ENCODE peak calls at places on chromosome 4, in ten cellular contexts. U is posterior vena cava, Y is M059J, Q is PC-3, D is AG08396, O is iPS DF 6.9, H is Caki2, W is pancreas, F is heart left ventricle, V is HFF-Myc. P is an unnamed sample.

GRCh38 chr4:129821963-129822362 is 726.0 kb downstream of the C4orf33 start:
- DNase-seq in H (no peak), D (no peak), U (no peak), V (no peak), W (no peak), Q (no peak), F (no peak), Y (no peak), O (no peak), P (no peak)

GRCh38 chr4:384311-385010 is 46.8 kb downstream of the ZNF141 start:
- DNase-seq in H (no peak), U (no peak), W (no peak), Q (no peak), F (no peak), D (no peak), Y (no peak), O (no peak), V (no peak), P (no peak)

GRCh38 chr4:20248155-20248558 is 3.5 kb upstream of the SLIT2 start:
- DNase-seq in Y (peak; percentile 71), H (peak; percentile 28), W (no peak), O (no peak), V (peak; percentile 85), Q (peak; percentile 82), F (no peak), U (no peak), D (peak; percentile 41), P (no peak)

GRCh38 chr4:142563682-142564291 is 282.3 kb downstream of the INPP4B start:
- DNase-seq in O (no peak), D (no peak), H (peak; percentile 93), W (no peak), U (no peak), Y (peak; percentile 62), Q (no peak), V (no peak), F (no peak), P (no peak)

GRCh38 chr4:13540446-13541175 is 3.7 kb downstream of the NKX3-2 start:
- DNase-seq in O (no peak), Y (no peak), H (no peak), W (no peak), U (peak; percentile 47), V (no peak), F (no peak), Q (no peak), D (no peak), P (no peak)

GRCh38 chr4:72084587-72085011 is 52.8 kb downstream of the NPFFR2 start:
- DNase-seq in H (no peak), U (no peak), Y (peak; percentile 21), W (no peak), Q (no peak), O (no peak), V (no peak), F (no peak), D (no peak), P (no peak)

GRCh38 chr4:53776141-53776540 is 184.9 kb upstream of the LNX1 start:
- DNase-seq in H (no peak), Y (no peak), D (no peak), V (no peak), Q (no peak), F (no peak), W (no peak), U (no peak), O (no peak), P (no peak)

GRCh38 chr4:33062155-33062554 is 2342.0 kb downstream of the PCDH7 start:
- DNase-seq in W (no peak), Y (no peak), Q (no peak), O (no peak), H (no peak), U (no peak), D (no peak), V (no peak), F (no peak), P (no peak)

GRCh38 chr4:88674565-88674964 is 23.1 kb downstream of the NAP1L5 start:
- DNase-seq in V (no peak), D (no peak), H (no peak), W (no peak), Q (peak; percentile 2), Y (peak; percentile 25), U (no peak), F (no peak), O (no peak), P (no peak)

GRCh38 chr4:187929024-187929423 is 66.5 kb upstream of the ZFP42 start:
- DNase-seq in W (no peak), O (peak; percentile 52), Q (peak; percentile 31), H (no peak), U (no peak), F (no peak), Y (peak; percentile 18), D (no peak), V (no peak), P (no peak)

GRCh38 chr4:7202391-7202790 is 10.1 kb downstream of the SORCS2 start:
- DNase-seq in Y (no peak), O (no peak), V (no peak), D (no peak), W (no peak), H (no peak), U (no peak), F (no peak), Q (no peak), P (no peak)

GRCh38 chr4:45275862-45276261 is 549.5 kb upstream of the GNPDA2 start:
- DNase-seq in D (no peak), O (no peak), U (peak; percentile 40), V (no peak), W (no peak), F (no peak), Y (no peak), Q (no peak), H (no peak), P (no peak)

GRCh38 chr4:152983221-152983620 is 47.1 kb downstream of the FHDC1 start:
- DNase-seq in H (no peak), O (no peak), V (no peak), F (no peak), Q (no peak), W (no peak), Y (peak; percentile 44), U (no peak), D (peak; percentile 39), P (no peak)

GRCh38 chr4:859496-859895 is 33.6 kb upstream of the CPLX1 start:
- DNase-seq in V (no peak), H (no peak), O (no peak), W (peak; percentile 4), Y (no peak), F (no peak), Q (no peak), D (no peak), U (no peak), P (no peak)